ENCODE peak calls at places on chromosome 1, in seven cellular contexts. One of them, this sample, is unnamed. For H3K4me1, the result is how much of the 10 kb centered on the place peaks cover.

GRCh38 chr1:98288494-98288893 is 367.7 kb upstream of the DPYD start:
- ATAC-seq in heart left ventricle: no peak
- ATAC-seq in pancreas: no peak
- ATAC-seq in psoas muscle: no peak
- ATAC-seq in K562: no peak
- ATAC-seq in naive thymus-derived CD4-positive, alpha-beta T cell: no peak
- ATAC-seq in PC-3: no peak
- ATAC-seq in this sample: no peak

GRCh38 chr1:170664828-170665617 is 1.1 kb downstream of the PRRX1 start:
- ATAC-seq in heart left ventricle: peak
- ATAC-seq in pancreas: peak
- ATAC-seq in psoas muscle: peak
- ATAC-seq in K562: peak
- ATAC-seq in naive thymus-derived CD4-positive, alpha-beta T cell: no peak
- ATAC-seq in PC-3: no peak
- ATAC-seq in this sample: peak

GRCh38 chr1:182315157-182315556 is 76.4 kb downstream of the GLUL start:
- ATAC-seq in heart left ventricle: no peak
- ATAC-seq in pancreas: peak
- ATAC-seq in psoas muscle: no peak
- ATAC-seq in K562: peak
- ATAC-seq in naive thymus-derived CD4-positive, alpha-beta T cell: no peak
- ATAC-seq in PC-3: no peak
- ATAC-seq in this sample: no peak

GRCh38 chr1:226875641-226876295 is 5.4 kb downstream of the PSEN2 start:
- ATAC-seq in heart left ventricle: no peak
- ATAC-seq in pancreas: peak
- ATAC-seq in psoas muscle: no peak
- ATAC-seq in K562: peak
- ATAC-seq in naive thymus-derived CD4-positive, alpha-beta T cell: no peak
- ATAC-seq in PC-3: peak
- ATAC-seq in this sample: no peak

GRCh38 chr1:19029191-19030085 is 73.0 kb upstream of the IFFO2 start:
- ATAC-seq in heart left ventricle: no peak
- ATAC-seq in pancreas: peak
- ATAC-seq in psoas muscle: peak
- ATAC-seq in K562: no peak
- ATAC-seq in naive thymus-derived CD4-positive, alpha-beta T cell: no peak
- ATAC-seq in PC-3: no peak
- ATAC-seq in this sample: no peak

GRCh38 chr1:24277420-24278169 is 41.6 kb upstream of the GRHL3 start:
- ATAC-seq in heart left ventricle: no peak
- ATAC-seq in pancreas: no peak
- ATAC-seq in psoas muscle: no peak
- ATAC-seq in K562: no peak
- ATAC-seq in naive thymus-derived CD4-positive, alpha-beta T cell: no peak
- ATAC-seq in PC-3: no peak
- ATAC-seq in this sample: no peak

GRCh38 chr1:101167891-101168290 is 68.9 kb upstream of the S1PR1 start:
- ATAC-seq in heart left ventricle: no peak
- ATAC-seq in pancreas: no peak
- ATAC-seq in psoas muscle: no peak
- ATAC-seq in K562: no peak
- ATAC-seq in naive thymus-derived CD4-positive, alpha-beta T cell: no peak
- ATAC-seq in PC-3: no peak
- ATAC-seq in this sample: no peak

GRCh38 chr1:10210841-10211804 is 753 bp downstream of the KIF1B start:
- ATAC-seq in heart left ventricle: peak
- ATAC-seq in pancreas: peak
- ATAC-seq in psoas muscle: peak
- ATAC-seq in K562: peak
- ATAC-seq in naive thymus-derived CD4-positive, alpha-beta T cell: no peak
- ATAC-seq in PC-3: peak
- ATAC-seq in this sample: peak

GRCh38 chr1:10932088-10932487 is 80.4 kb upstream of the TARDBP start:
- ATAC-seq in heart left ventricle: no peak
- ATAC-seq in pancreas: no peak
- ATAC-seq in psoas muscle: no peak
- ATAC-seq in K562: no peak
- ATAC-seq in naive thymus-derived CD4-positive, alpha-beta T cell: peak
- ATAC-seq in PC-3: no peak
- ATAC-seq in this sample: no peak

GRCh38 chr1:21818661-21819060 is 6.6 kb downstream of the LDLRAD2 start:
- ATAC-seq in heart left ventricle: no peak
- ATAC-seq in pancreas: peak
- ATAC-seq in psoas muscle: no peak
- ATAC-seq in K562: peak
- ATAC-seq in naive thymus-derived CD4-positive, alpha-beta T cell: peak
- ATAC-seq in PC-3: peak
- ATAC-seq in this sample: peak

GRCh38 chr1:92365378-92366044 is 66.7 kb downstream of the RPAP2 start:
- ATAC-seq in heart left ventricle: no peak
- ATAC-seq in pancreas: no peak
- ATAC-seq in psoas muscle: no peak
- ATAC-seq in K562: no peak
- ATAC-seq in naive thymus-derived CD4-positive, alpha-beta T cell: peak
- ATAC-seq in PC-3: no peak
- ATAC-seq in this sample: no peak

GRCh38 chr1:8329439-8329838 is 11.5 kb downstream of the SLC45A1 start:
- ATAC-seq in heart left ventricle: no peak
- ATAC-seq in pancreas: no peak
- ATAC-seq in psoas muscle: no peak
- ATAC-seq in K562: peak
- ATAC-seq in naive thymus-derived CD4-positive, alpha-beta T cell: no peak
- ATAC-seq in PC-3: peak
- ATAC-seq in this sample: no peak

GRCh38 chr1:51973587-51974474 is 16.7 kb downstream of the RAB3B start:
- ATAC-seq in heart left ventricle: no peak
- ATAC-seq in pancreas: no peak
- ATAC-seq in psoas muscle: no peak
- ATAC-seq in K562: no peak
- ATAC-seq in naive thymus-derived CD4-positive, alpha-beta T cell: no peak
- ATAC-seq in PC-3: peak
- ATAC-seq in this sample: no peak

GRCh38 chr1:106699436-106699835 is 357.0 kb upstream of the PRMT6 start:
- ATAC-seq in heart left ventricle: no peak
- ATAC-seq in pancreas: no peak
- ATAC-seq in psoas muscle: no peak
- ATAC-seq in K562: no peak
- ATAC-seq in naive thymus-derived CD4-positive, alpha-beta T cell: no peak
- ATAC-seq in PC-3: no peak
- ATAC-seq in this sample: no peak

GRCh38 chr1:5877683-5878530 is 114.3 kb downstream of the NPHP4 start:
- ATAC-seq in heart left ventricle: no peak
- ATAC-seq in pancreas: no peak
- ATAC-seq in psoas muscle: no peak
- ATAC-seq in K562: no peak
- ATAC-seq in naive thymus-derived CD4-positive, alpha-beta T cell: no peak
- ATAC-seq in PC-3: peak
- ATAC-seq in this sample: no peak

GRCh38 chr1:154925335-154926170 is 11.0 kb downstream of the PMVK start:
- ATAC-seq in heart left ventricle: no peak
- ATAC-seq in pancreas: no peak
- ATAC-seq in psoas muscle: no peak
- ATAC-seq in K562: no peak
- ATAC-seq in naive thymus-derived CD4-positive, alpha-beta T cell: peak
- ATAC-seq in PC-3: no peak
- ATAC-seq in this sample: no peak

GRCh38 chr1:94697839-94698238 is 122.3 kb upstream of the SLC44A3 start:
- ATAC-seq in heart left ventricle: no peak
- ATAC-seq in pancreas: peak
- ATAC-seq in psoas muscle: no peak
- ATAC-seq in K562: no peak
- ATAC-seq in naive thymus-derived CD4-positive, alpha-beta T cell: no peak
- ATAC-seq in PC-3: no peak
- ATAC-seq in this sample: no peak
- H3K4me1 ChIP-seq in heart left ventricle: under half
- H3K4me1 ChIP-seq in pancreas: under half
- H3K4me1 ChIP-seq in psoas muscle: under half
- H3K4me1 ChIP-seq in K562: under half
- H3K4me1 ChIP-seq in naive thymus-derived CD4-positive, alpha-beta T cell: under half
- H3K4me1 ChIP-seq in PC-3: under half
- H3K4me1 ChIP-seq in this sample: under half

DNA sequence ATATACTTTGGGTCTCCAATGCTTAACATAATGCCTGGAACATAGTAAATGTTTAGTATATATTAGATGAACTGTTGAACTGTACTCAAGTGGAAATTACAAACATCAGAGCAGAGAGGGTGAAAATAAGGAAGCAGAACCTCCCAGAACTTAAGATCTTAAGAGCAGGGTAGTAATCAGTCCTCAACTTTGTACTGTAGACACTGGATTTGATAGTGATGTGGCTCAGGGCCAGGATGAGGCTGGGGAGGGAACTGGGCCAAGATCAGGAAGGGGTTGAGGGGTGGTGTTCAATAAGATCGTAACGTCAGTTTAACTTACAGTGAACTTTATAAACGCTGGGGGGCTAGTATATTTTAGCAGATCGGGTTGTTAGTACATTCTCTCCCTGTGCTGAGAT is 15.4 kb downstream of the MPZL1 start:
- ATAC-seq in heart left ventricle: no peak
- ATAC-seq in pancreas: no peak
- ATAC-seq in psoas muscle: no peak
- ATAC-seq in K562: peak
- ATAC-seq in naive thymus-derived CD4-positive, alpha-beta T cell: no peak
- ATAC-seq in PC-3: no peak
- ATAC-seq in this sample: no peak
- H3K4me1 ChIP-seq in heart left ventricle: under half
- H3K4me1 ChIP-seq in pancreas: under half
- H3K4me1 ChIP-seq in psoas muscle: under half
- H3K4me1 ChIP-seq in K562: under half
- H3K4me1 ChIP-seq in naive thymus-derived CD4-positive, alpha-beta T cell: under half
- H3K4me1 ChIP-seq in PC-3: under half
- H3K4me1 ChIP-seq in this sample: under half

DNA sequence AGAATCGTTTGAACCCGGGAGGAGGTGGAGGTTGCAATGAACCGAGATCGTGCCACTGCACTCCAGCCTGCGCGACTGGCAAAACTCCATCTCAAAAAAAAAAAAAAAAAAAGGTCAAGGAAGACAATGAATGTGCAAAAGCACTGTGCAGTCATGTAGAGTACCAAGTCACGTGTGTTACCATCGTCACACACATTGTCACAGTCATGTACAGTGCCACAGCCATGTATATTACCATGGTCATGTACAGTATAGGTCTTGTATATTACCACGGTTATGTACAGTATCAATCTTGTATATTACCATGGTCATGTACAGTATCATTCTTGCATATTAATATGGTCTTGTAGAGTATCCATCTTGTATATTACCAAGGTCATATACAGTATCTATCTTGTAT is 13.0 kb downstream of the DHRS3 start:
- ATAC-seq in heart left ventricle: no peak
- ATAC-seq in pancreas: no peak
- ATAC-seq in psoas muscle: no peak
- ATAC-seq in K562: no peak
- ATAC-seq in naive thymus-derived CD4-positive, alpha-beta T cell: no peak
- ATAC-seq in PC-3: no peak
- ATAC-seq in this sample: no peak
- H3K4me1 ChIP-seq in heart left ventricle: half or more
- H3K4me1 ChIP-seq in pancreas: under half
- H3K4me1 ChIP-seq in psoas muscle: half or more
- H3K4me1 ChIP-seq in K562: under half
- H3K4me1 ChIP-seq in naive thymus-derived CD4-positive, alpha-beta T cell: half or more
- H3K4me1 ChIP-seq in PC-3: half or more
- H3K4me1 ChIP-seq in this sample: under half

DNA sequence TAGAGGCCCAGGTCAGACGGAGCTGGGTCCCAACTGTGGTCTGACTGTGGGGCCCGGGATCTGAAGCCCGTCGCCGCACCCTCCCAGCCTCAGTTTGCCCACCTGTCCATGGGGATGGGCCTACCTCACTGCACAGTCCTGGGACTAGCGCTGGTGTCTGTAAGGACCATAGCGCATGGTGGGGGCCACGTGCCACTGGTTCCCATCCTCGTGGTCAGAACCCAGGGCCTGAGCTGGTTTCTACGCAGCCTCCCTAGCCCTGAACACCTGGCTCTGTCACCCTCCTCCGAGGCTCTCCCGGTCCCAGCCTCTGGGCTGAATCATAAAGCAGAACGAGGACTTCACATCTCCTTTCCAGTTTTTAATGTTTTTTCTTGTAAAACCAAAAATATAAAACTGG is 46.7 kb downstream of the DMRTB1 start:
- ATAC-seq in heart left ventricle: no peak
- ATAC-seq in pancreas: no peak
- ATAC-seq in psoas muscle: no peak
- ATAC-seq in K562: no peak
- ATAC-seq in naive thymus-derived CD4-positive, alpha-beta T cell: no peak
- ATAC-seq in PC-3: no peak
- ATAC-seq in this sample: no peak
- H3K4me1 ChIP-seq in heart left ventricle: under half
- H3K4me1 ChIP-seq in pancreas: under half
- H3K4me1 ChIP-seq in psoas muscle: under half
- H3K4me1 ChIP-seq in K562: under half
- H3K4me1 ChIP-seq in naive thymus-derived CD4-positive, alpha-beta T cell: under half
- H3K4me1 ChIP-seq in PC-3: under half
- H3K4me1 ChIP-seq in this sample: under half

GRCh38 chr1:111205724-111206070 is 5.3 kb upstream of the DENND2D start:
- ATAC-seq in heart left ventricle: no peak
- ATAC-seq in pancreas: no peak
- ATAC-seq in psoas muscle: no peak
- ATAC-seq in K562: no peak
- ATAC-seq in naive thymus-derived CD4-positive, alpha-beta T cell: no peak
- ATAC-seq in PC-3: no peak
- ATAC-seq in this sample: no peak

GRCh38 chr1:111204923-111205723 is 4.7 kb upstream of the DENND2D start:
- ATAC-seq in heart left ventricle: no peak
- ATAC-seq in pancreas: no peak
- ATAC-seq in psoas muscle: no peak
- ATAC-seq in K562: no peak
- ATAC-seq in naive thymus-derived CD4-positive, alpha-beta T cell: no peak
- ATAC-seq in PC-3: no peak
- ATAC-seq in this sample: no peak

GRCh38 chr1:111202707-111203623 is 2.5 kb upstream of the DENND2D start:
- ATAC-seq in heart left ventricle: no peak
- ATAC-seq in pancreas: no peak
- ATAC-seq in psoas muscle: no peak
- ATAC-seq in K562: peak
- ATAC-seq in naive thymus-derived CD4-positive, alpha-beta T cell: no peak
- ATAC-seq in PC-3: no peak
- ATAC-seq in this sample: no peak

GRCh38 chr1:111203681-111204210 is 3.3 kb upstream of the DENND2D start:
- ATAC-seq in heart left ventricle: no peak
- ATAC-seq in pancreas: peak
- ATAC-seq in psoas muscle: peak
- ATAC-seq in K562: no peak
- ATAC-seq in naive thymus-derived CD4-positive, alpha-beta T cell: peak
- ATAC-seq in PC-3: peak
- ATAC-seq in this sample: peak

GRCh38 chr1:111204211-111204883 is 3.9 kb upstream of the DENND2D start:
- ATAC-seq in heart left ventricle: peak
- ATAC-seq in pancreas: peak
- ATAC-seq in psoas muscle: peak
- ATAC-seq in K562: no peak
- ATAC-seq in naive thymus-derived CD4-positive, alpha-beta T cell: peak
- ATAC-seq in PC-3: peak
- ATAC-seq in this sample: peak
- H3K4me1 ChIP-seq in heart left ventricle: under half
- H3K4me1 ChIP-seq in pancreas: under half
- H3K4me1 ChIP-seq in psoas muscle: under half
- H3K4me1 ChIP-seq in K562: under half
- H3K4me1 ChIP-seq in naive thymus-derived CD4-positive, alpha-beta T cell: under half
- H3K4me1 ChIP-seq in PC-3: under half
- H3K4me1 ChIP-seq in this sample: under half